ENCODE peak calls at places on chromosomes 6 and 20, in five cellular contexts. M is A549, I is HepG2, D is K562, Q is HCT116. O is an unnamed sample.

GRCh38 chr6:25219147-25219546 is 60.0 kb upstream of the CARMIL1 start:
- DNase-seq in I (no peak), D (no peak), M (no peak), Q (no peak), O (no peak)

GRCh38 chr6:36546958-36547645 is at the start of gene STK38:
- DNase-seq in I (peak; percentile 84), Q (peak; percentile 65), D (peak; percentile 100), M (peak; percentile 90), O (peak; percentile 93)

GRCh38 chr6:88989215-88989614 is 25.8 kb upstream of the RNGTT start:
- DNase-seq in D (no peak), Q (peak; percentile 1), M (no peak), I (no peak), O (no peak)

GRCh38 chr20:45878076-45878731 is 2.8 kb upstream of the ZSWIM1 start:
- DNase-seq in I (no peak), D (peak; percentile 68), M (no peak), Q (no peak), O (no peak)

GRCh38 chr6:24922174-24922573 is 13.6 kb downstream of the RIPOR2 start:
- DNase-seq in M (no peak), I (no peak), Q (no peak), D (no peak), O (no peak)

GRCh38 chr6:48542191-48542590 is 431.2 kb upstream of the PTCHD4 start:
- DNase-seq in Q (no peak), I (no peak), M (no peak), D (no peak), O (no peak)

GRCh38 chr6:79257381-79258205 is 23.1 kb upstream of the HMGN3 start:
- DNase-seq in D (no peak), I (no peak), Q (no peak), M (no peak), O (no peak)

GRCh38 chr20:4192378-4193048 is 177.2 kb upstream of the RNF24 start:
- DNase-seq in Q (no peak), D (peak; percentile 91), M (peak; percentile 78), I (no peak), O (no peak)

GRCh38 chr6:38346291-38347079 is 293.2 kb downstream of the BTBD9 start:
- DNase-seq in Q (no peak), D (no peak), I (no peak), M (no peak), O (no peak)

GRCh38 chr20:55888655-55889054 is 116.7 kb downstream of the CBLN4 start:
- DNase-seq in M (no peak), D (no peak), I (no peak), Q (no peak), O (no peak)

GRCh38 chr6:32167761-32168262 is 3.4 kb downstream of the EGFL8 start:
- DNase-seq in D (peak; percentile 95), I (no peak), M (no peak), Q (no peak), O (no peak)

GRCh38 chr6:17494919-17495318 is 101.5 kb downstream of the CAP2 start:
- DNase-seq in M (no peak), D (no peak), I (no peak), Q (no peak), O (no peak)

GRCh38 chr6:3119040-3119723 is 671 bp downstream of the BPHL start:
- DNase-seq in M (peak; percentile 33), I (peak; percentile 84), Q (no peak), D (no peak), O (no peak)

GRCh38 chr20:13105864-13106457 is 97.2 kb downstream of the SPTLC3 start:
- DNase-seq in Q (peak; percentile 13), I (peak; percentile 62), D (peak; percentile 3), M (peak; percentile 26), O (no peak)

GRCh38 chr6:150894935-150895686 is 29.6 kb downstream of the MTHFD1L start:
- DNase-seq in I (peak; percentile 25), M (no peak), Q (no peak), D (no peak), O (no peak)

GRCh38 chr6:142725024-142725770 is 219.8 kb downstream of the HIVEP2 start:
- DNase-seq in I (no peak), D (no peak), Q (no peak), M (no peak), O (peak; percentile 46)

GRCh38 chr20:31822421-31823330 is 3.5 kb downstream of the MYLK2 start:
- DNase-seq in Q (no peak), D (peak; percentile 85), M (peak; percentile 79), I (peak; percentile 49), O (peak; percentile 50)

GRCh38 chr6:15148356-15149058 is 97.4 kb upstream of the JARID2 start:
- DNase-seq in I (peak; percentile 74), Q (no peak), D (no peak), M (no peak), O (no peak)

GRCh38 chr6:96150431-96150830 is 134.7 kb downstream of the FUT9 start:
- DNase-seq in D (no peak), M (no peak), I (no peak), Q (no peak), O (no peak)

GRCh38 chr20:57753332-57754164 is 43.7 kb upstream of the PMEPA1 start:
- DNase-seq in M (no peak), Q (no peak), D (no peak), I (no peak), O (no peak)

GRCh38 chr6:4788482-4788881 is 12.3 kb downstream of the CDYL start:
- DNase-seq in M (no peak), Q (no peak), I (no peak), D (no peak), O (no peak)

GRCh38 chr6:42315991-42316378 is 98.3 kb upstream of the MRPS10 start:
- DNase-seq in D (peak; percentile 33), M (peak; percentile 60), I (peak; percentile 48), Q (peak; percentile 90), O (peak; percentile 26)

GRCh38 chr20:51528263-51529026 is 14.1 kb downstream of the NFATC2 start:
- DNase-seq in I (no peak), Q (no peak), M (no peak), D (no peak), O (no peak)

GRCh38 chr6:57013501-57013900 is 33.0 kb upstream of the KIAA1586 start:
- DNase-seq in D (peak; percentile 38), Q (no peak), I (no peak), M (no peak), O (no peak)

GRCh38 chr6:119096683-119097310 is 18.3 kb upstream of the FAM184A start:
- DNase-seq in Q (no peak), D (no peak), I (no peak), M (no peak), O (no peak)

GRCh38 chr20:40938020-40938419 is 90.6 kb upstream of the TOP1 start:
- DNase-seq in D (peak; percentile 65), Q (no peak), M (no peak), I (no peak), O (no peak)

GRCh38 chr6:117483004-117483644 is 650 bp downstream of the DCBLD1 start:
- DNase-seq in D (peak; percentile 47), I (peak; percentile 74), Q (no peak), M (no peak), O (peak; percentile 34)

GRCh38 chr6:134421496-134421895 is 103.6 kb upstream of the SGK1 start:
- DNase-seq in Q (no peak), M (no peak), I (no peak), D (no peak), O (no peak)

GRCh38 chr6:50135968-50136367 is 86.2 kb upstream of the DEFB112 start:
- DNase-seq in M (no peak), D (no peak), Q (no peak), I (no peak), O (no peak)

GRCh38 chr6:7438011-7438410 is 48.4 kb downstream of the RIOK1 start:
- DNase-seq in D (no peak), I (no peak), Q (no peak), M (no peak), O (no peak)

GRCh38 chr6:38713812-38714211 is 1.3 kb upstream of the DNAH8 start:
- DNase-seq in M (no peak), I (no peak), D (no peak), Q (no peak), O (peak; percentile 64)

GRCh38 chr6:131443514-131443913 is 129.5 kb upstream of the ARG1 start:
- DNase-seq in I (no peak), Q (no peak), M (no peak), D (no peak), O (no peak)
- TF ChIP-seq REST in I (no peak), Q (no peak), M (no peak), D (no peak), O (no peak)

GRCh38 chr20:24487648-24488047 is 18.2 kb downstream of the SYNDIG1 start:
- DNase-seq in D (no peak), I (no peak), Q (no peak), M (no peak), O (no peak)

GRCh38 chr20:24488800-24489175 is 19.4 kb downstream of the SYNDIG1 start:
- DNase-seq in D (no peak), M (no peak), Q (no peak), I (no peak), O (no peak)

GRCh38 chr20:24489193-24489592 is 19.8 kb downstream of the SYNDIG1 start:
- DNase-seq in Q (no peak), M (no peak), D (no peak), I (no peak), O (no peak)

GRCh38 chr20:24487240-24487639 is 17.8 kb downstream of the SYNDIG1 start:
- DNase-seq in Q (no peak), M (no peak), I (no peak), D (no peak), O (no peak)

DNA sequence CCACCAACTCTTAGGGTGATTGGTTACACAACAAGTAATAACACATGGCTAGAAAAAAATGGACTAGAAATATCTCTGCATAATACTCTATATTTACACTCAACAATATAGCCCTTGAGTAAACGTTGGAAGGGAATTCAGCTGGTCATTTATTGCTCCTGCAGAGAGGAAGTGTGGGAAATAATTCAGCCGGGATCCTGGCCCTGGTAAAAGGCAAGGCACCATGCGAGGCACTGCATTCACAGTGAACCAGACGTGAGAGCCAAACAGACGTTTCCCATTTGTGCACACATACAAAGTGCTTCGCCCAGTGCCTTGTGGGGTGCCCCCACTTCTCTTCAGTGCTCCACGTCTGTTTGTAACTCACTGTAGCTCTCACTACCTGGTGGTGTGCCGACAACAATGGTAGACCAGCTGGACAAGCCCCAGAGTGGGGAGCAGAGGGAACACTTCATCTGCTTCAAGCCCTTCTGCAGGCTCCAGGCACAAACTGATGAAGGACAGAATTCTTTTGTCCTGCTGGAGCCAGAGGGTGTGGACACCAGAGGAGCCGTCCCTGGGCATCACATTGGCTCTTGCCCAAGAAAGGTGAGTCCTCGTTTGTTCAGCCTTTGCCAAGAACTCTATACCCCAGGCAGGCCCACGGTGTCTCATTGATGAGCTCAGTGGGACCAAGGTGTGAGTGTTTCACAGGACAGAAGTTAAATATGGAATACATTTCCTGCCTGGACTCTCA is 18.8 kb downstream of the SYNDIG1 start:
- DNase-seq in D (no peak), Q (no peak), I (no peak), M (no peak), O (no peak)
- TF ChIP-seq REST in D (no peak), Q (no peak), I (no peak), M (no peak), O (no peak)

DNA sequence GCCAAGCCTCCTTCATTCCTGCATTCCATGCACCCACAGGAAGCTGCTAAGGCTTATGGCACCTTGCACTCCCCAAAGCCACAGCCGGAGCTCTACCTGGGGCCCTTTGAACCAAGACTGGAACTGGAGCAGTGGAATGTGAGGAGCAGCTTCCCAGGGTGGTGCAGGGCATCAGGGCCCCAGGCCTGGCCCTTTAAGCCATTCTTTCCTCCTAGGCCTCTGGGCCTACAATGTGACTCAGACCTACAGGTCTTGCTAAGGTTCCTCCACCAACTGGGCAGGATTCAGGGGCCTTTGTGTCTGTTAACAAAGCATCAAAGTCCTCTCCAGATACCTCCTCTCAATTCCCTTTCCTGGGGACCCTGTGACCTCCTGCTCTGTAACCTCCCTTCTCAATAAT is 36.2 kb downstream of the SF3B5 start:
- DNase-seq in I (no peak), M (no peak), D (no peak), Q (no peak), O (no peak)
- TF ChIP-seq REST in I (no peak), M (no peak), D (no peak), Q (no peak), O (no peak)

GRCh38 chr6:53616450-53617357 is 48.9 kb downstream of the KLHL31 start:
- DNase-seq in I (peak; percentile 52), D (no peak), M (peak; percentile 23), Q (peak; percentile 39), O (no peak)
- TF ChIP-seq REST in I (no peak), D (no peak), M (no peak), Q (no peak), O (no peak)